ENCODE peak calls at places on chromosomes 2 and 18, in four cellular contexts. V is CD8-positive, alpha-beta T cell; Z is Peyer's patch; K is pancreas. F is an unnamed sample. For H3K27me3, the result is how much of the 10 kb centered on the place peaks cover.

GRCh38 chr2:231039821-231040364 is 2.6 kb downstream of the C2orf72 start:
- DNase-seq in V (no peak), Z (no peak), K (no peak), F (no peak)

GRCh38 chr2:237074211-237074993 is 11.3 kb upstream of the COPS8 start:
- DNase-seq in V (no peak), Z (no peak), K (no peak), F (no peak)

GRCh38 chr2:37026050-37026449 is 58.1 kb downstream of the HEATR5B start:
- DNase-seq in V (no peak), Z (no peak), K (no peak), F (no peak)

GRCh38 chr2:196234672-196235071 is 63.3 kb upstream of the STK17B start:
- DNase-seq in V (peak), Z (no peak), K (no peak), F (peak)

GRCh38 chr2:85353876-85354285 is 447 bp downstream of the RETSAT start:
- DNase-seq in V (no peak), Z (peak), K (no peak), F (no peak)

GRCh38 chr2:167651406-167652151 is 595.8 kb downstream of the STK39 start:
- DNase-seq in V (no peak), Z (no peak), K (no peak), F (no peak)

GRCh38 chr18:79333046-79333445 is 62.7 kb upstream of the NFATC1 start:
- DNase-seq in V (no peak), Z (no peak), K (no peak), F (no peak)

GRCh38 chr2:142325870-142326269 is 195.1 kb upstream of the LRP1B start:
- DNase-seq in V (no peak), Z (no peak), K (no peak), F (no peak)

GRCh38 chr2:147945660-147946059 is 74.9 kb downstream of the ORC4 start:
- DNase-seq in V (no peak), Z (no peak), K (no peak), F (no peak)

GRCh38 chr18:75219684-75220083 is 9.1 kb downstream of the TSHZ1 start:
- DNase-seq in V (no peak), Z (no peak), K (no peak), F (no peak)

GRCh38 chr18:48762836-48763713 is 187.7 kb downstream of the SMAD7 start:
- DNase-seq in V (no peak), Z (no peak), K (peak), F (no peak)

GRCh38 chr2:21633531-21634310 is 510.0 kb downstream of the TDRD15 start:
- DNase-seq in V (no peak), Z (no peak), K (no peak), F (no peak)

DNA sequence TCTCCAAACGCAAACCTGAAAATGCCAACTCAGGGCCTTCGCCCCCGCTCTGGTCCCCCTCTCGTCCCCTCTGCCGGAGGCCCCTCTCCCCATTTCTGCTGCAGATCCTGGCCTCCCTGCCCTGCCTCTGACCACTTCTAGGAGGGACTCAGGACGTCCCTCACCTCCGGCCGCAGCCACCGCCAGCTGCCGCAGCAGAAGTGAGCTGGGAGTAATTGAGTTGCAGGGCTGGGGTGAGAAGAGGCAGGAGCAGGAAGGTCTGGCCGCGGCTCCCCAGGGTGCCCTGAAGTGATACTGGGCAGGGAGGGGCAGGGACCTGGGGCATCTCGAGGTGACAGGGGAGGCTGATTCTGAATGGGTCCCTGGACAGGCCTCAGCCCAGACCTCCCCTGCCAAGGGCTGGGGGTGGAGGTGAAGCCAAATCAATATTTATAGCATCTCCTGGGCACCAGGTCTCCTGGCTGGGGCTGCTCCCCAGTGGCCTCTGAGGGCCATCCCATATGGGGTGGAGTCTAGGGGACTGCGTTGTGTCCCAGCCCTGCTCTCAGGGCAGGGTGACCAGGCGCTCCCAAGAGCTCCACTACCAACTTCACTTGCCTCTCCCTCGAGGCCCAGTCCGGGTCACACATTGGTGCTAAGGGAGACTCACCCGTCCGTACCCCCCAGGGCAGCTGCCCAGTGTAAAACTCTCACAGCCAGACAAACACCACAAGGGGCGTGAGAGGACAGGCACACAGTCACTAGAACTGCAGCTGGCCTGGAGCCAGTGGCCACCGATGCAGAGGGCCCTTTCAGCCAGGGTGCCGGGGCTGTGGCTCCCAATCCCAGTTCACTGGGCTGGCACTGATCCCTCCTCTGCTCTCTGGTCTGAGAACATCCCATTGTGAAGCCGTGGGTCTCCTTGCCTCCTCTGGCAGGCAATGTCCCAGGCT is 33.0 kb downstream of the KCNIP3 start:
- DNase-seq in V (no peak), Z (no peak), K (peak), F (no peak)
- TF ChIP-seq CTCF in V (no peak), Z (no peak), K (no peak), F (no peak)

GRCh38 chr2:197806317-197806633 is 1.9 kb downstream of the PLCL1 start:
- DNase-seq in V (no peak), Z (no peak), K (no peak), F (no peak)

GRCh38 chr2:197804758-197805597 is 585 bp downstream of the PLCL1 start:
- DNase-seq in V (peak), Z (peak), K (peak), F (peak)

GRCh38 chr2:197803033-197803444 is 1.4 kb upstream of the PLCL1 start:
- DNase-seq in V (peak), Z (no peak), K (no peak), F (peak)

GRCh38 chr2:197805598-197806316 is 1.4 kb downstream of the PLCL1 start:
- DNase-seq in V (no peak), Z (no peak), K (no peak), F (no peak)

GRCh38 chr2:197804049-197804757 is at the start of gene PLCL1:
- DNase-seq in V (peak), Z (peak), K (peak), F (peak)
- H3K27me3 ChIP-seq in V (under half), Z (under half), K (under half), F (under half)

GRCh38 chr2:11175293-11175795 is 20.1 kb downstream of the SLC66A3 start:
- DNase-seq in V (no peak), Z (no peak), K (no peak), F (no peak)
- H3K4me3 ChIP-seq in V (no peak), Z (no peak), K (no peak), F (no peak)

DNA sequence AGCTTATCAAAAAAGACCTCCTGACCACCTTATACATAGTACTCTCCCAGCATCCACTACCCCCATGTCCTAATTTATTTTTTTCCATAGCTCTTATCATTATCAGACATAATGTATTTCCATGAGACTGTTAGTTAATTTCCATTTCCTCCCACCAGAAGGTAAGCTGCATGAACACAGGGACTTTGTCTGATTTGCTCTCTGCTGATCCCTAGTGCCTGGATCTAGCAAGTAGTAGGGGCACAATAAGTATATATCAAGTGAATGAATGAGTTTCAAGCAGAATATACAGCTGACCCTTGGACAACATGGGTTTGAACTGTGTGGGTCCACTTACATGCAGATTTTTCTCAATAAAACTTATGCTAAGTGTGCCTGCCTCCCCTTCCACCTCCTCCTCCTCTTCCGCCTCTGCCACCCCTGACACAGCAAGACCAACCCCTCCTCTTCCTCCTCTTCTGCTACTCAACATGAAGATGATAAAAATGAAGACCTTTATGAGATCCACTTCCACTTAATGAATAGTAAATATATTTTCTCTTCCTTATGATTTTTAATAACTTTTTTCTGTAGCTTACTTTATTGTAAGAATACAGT is 53.8 kb downstream of the CTAGE1 start:
- DNase-seq in V (no peak), Z (no peak), K (no peak), F (no peak)
- TF ChIP-seq CTCF in V (peak), Z (peak), K (no peak), F (no peak)

GRCh38 chr2:11658623-11659475 is 11.1 kb downstream of the NTSR2 start:
- DNase-seq in V (no peak), Z (no peak), K (no peak), F (no peak)
- H3K27me3 ChIP-seq in V (under half), Z (under half), K (under half), F (under half)

DNA sequence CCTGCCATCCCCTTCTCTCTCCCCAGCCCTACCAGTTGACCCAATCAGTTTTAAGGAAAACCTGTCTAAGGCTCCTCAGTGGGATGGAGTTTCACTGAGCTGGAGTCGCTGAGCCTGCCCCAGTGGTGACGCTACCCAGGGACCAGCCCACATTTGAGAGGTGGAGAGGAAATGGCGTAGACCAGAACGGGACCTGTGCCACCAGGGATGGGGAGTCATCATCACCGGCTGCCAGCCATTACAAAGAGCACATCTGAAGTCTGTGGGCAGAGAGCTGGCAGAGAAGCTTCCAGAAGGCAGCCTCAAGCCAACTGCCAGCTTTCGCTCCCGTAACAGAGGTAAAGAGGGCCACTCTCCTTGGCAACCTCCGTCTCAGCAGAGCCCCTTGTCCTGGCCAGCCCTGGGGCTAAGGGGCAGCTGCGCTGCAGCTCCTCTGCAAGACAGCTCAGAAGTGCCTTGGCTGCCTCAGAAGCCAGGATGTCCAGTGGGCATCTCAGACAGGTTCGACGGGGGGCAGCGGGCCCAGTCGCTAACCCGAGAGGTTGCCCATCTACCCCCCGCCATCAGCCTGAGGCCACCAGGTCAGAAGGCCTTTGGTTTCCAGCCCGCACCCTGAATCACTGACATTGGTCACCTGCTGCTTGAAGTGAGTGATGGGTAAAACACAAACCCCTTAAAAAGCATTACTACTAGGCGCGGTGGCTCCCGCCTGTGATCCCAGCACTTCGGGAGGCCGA is 15.4 kb downstream of the SDC1 start:
- DNase-seq in V (no peak), Z (no peak), K (peak), F (no peak)
- H3K4me3 ChIP-seq in V (no peak), Z (no peak), K (no peak), F (no peak)

GRCh38 chr2:215451012-215451756 is 15.3 kb upstream of the FN1 start:
- DNase-seq in V (no peak), Z (no peak), K (no peak), F (no peak)

GRCh38 chr2:215454519-215454918 is 18.7 kb upstream of the FN1 start:
- DNase-seq in V (no peak), Z (no peak), K (no peak), F (no peak)

GRCh38 chr2:215450188-215451011 is 14.5 kb upstream of the FN1 start:
- DNase-seq in V (no peak), Z (no peak), K (no peak), F (no peak)

GRCh38 chr2:215447673-215448081 is 11.8 kb upstream of the FN1 start:
- DNase-seq in V (no peak), Z (no peak), K (no peak), F (no peak)

DNA sequence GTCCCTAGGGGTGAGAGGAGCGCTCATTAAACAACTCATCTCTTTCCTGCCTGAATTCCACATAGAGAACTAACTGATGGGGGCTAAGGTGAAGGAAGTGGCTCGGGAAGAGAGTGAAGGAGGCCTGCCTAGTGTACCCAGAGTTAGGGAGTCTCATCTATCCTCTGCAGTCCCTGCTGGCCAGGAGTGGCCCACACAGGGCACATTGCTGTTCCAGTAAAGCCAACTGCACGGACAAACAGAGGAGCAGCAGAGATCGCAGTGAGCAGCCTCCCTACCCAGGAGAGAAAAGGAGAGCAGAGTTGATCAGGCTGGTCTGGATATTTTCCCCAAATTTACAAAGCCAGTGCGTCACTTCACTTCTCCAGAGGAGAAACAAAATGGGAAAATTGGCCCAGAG is 16.9 kb upstream of the FN1 start:
- DNase-seq in V (no peak), Z (no peak), K (no peak), F (no peak)
- TF ChIP-seq CTCF in V (no peak), Z (no peak), K (no peak), F (no peak)

GRCh38 chr2:44928660-44929471 is 12.6 kb upstream of the SIX3 start:
- DNase-seq in V (no peak), Z (no peak), K (no peak), F (no peak)
- H3K27me3 ChIP-seq in V (under half), Z (under half), K (under half), F (under half)

GRCh38 chr2:128322651-128323491 is 4.2 kb upstream of the HS6ST1 start:
- DNase-seq in V (peak), Z (peak), K (peak), F (no peak)
- H3K4me3 ChIP-seq in V (no peak), Z (peak), K (no peak), F (no peak)

DNA sequence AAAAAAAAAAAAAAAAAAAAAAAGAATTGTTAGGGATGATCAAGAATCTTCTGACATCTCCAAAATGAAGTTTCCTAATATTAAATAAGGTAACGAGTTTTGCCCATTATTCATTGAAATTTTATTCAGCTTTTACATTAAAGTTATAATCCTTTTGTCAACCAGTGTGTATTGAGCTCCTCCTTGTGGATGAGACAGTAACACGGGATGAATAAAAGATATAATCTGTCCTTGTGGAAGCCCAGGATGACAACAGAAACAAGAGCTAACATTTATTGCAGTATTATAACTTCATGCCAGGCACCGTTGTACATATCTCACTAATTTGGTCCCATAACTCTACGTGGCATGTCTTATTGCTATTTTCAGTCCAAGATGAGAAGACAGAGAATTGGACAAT is 33.4 kb upstream of the SERPINB7 start:
- DNase-seq in V (no peak), Z (no peak), K (no peak), F (no peak)
- TF ChIP-seq CTCF in V (no peak), Z (no peak), K (no peak), F (no peak)

F was measured in GM06990.